ENCODE peak calls at places on chromosomes 5 and 9, in four cellular contexts. Y is transverse colon, L is left ventricle myocardium superior, P is stromal cell of bone marrow. E is an unnamed sample.

GRCh38 chr5:95738834-95739233 is 7.7 kb downstream of the RHOBTB3 start:
- DNase-seq in P (no peak), L (no peak), Y (no peak), E (no peak)

GRCh38 chr9:123996731-123997421 is 14.7 kb upstream of the LHX2 start:
- DNase-seq in P (no peak), Y (no peak), L (peak), E (peak)

GRCh38 chr9:16275795-16276624 is 594.5 kb downstream of the BNC2 start:
- DNase-seq in L (peak), Y (no peak), P (no peak), E (no peak)

GRCh38 chr5:52661903-52662302 is 125.8 kb upstream of the ITGA1 start:
- DNase-seq in L (no peak), Y (no peak), P (no peak), E (no peak)

GRCh38 chr5:35073168-35073567 is 25.4 kb upstream of the AGXT2 start:
- DNase-seq in L (no peak), P (no peak), Y (no peak), E (no peak)

GRCh38 chr5:174338204-174339010 is 292.9 kb downstream of the NSG2 start:
- DNase-seq in L (no peak), P (no peak), Y (no peak), E (no peak)

GRCh38 chr5:172731286-172732073 is 39.5 kb downstream of the DUSP1 start:
- DNase-seq in Y (no peak), P (no peak), L (no peak), E (no peak)

GRCh38 chr5:107232793-107233192 is 437.9 kb downstream of the EFNA5 start:
- DNase-seq in Y (no peak), P (no peak), L (no peak), E (no peak)

GRCh38 chr9:72539824-72540347 is 18.5 kb downstream of the TMC1 start:
- DNase-seq in P (no peak), Y (no peak), L (no peak), E (no peak)